ENCODE peak calls at places on chromosome 15, in five cellular contexts. One of them, this sample, is unnamed.

GRCh38 chr15:71807691-71808091 is 2.7 kb upstream of the NR2E3 start:
- DNase-seq in amniotic stem cell: no peak
- DNase-seq in gastrocnemius medialis: no peak
- DNase-seq in NCI-H1092: no peak
- DNase-seq in fibroblast of the aortic adventitia: peak; percentile 23
- DNase-seq in this sample: peak; percentile 59

GRCh38 chr15:40875996-40876740 is 2.1 kb upstream of the RHOV start:
- DNase-seq in amniotic stem cell: no peak
- DNase-seq in gastrocnemius medialis: no peak
- DNase-seq in NCI-H1092: no peak
- DNase-seq in fibroblast of the aortic adventitia: no peak
- DNase-seq in this sample: no peak

GRCh38 chr15:57418640-57419039 is 42.3 kb downstream of the CGNL1 start:
- DNase-seq in amniotic stem cell: no peak
- DNase-seq in gastrocnemius medialis: no peak
- DNase-seq in NCI-H1092: no peak
- DNase-seq in fibroblast of the aortic adventitia: no peak
- DNase-seq in this sample: no peak

GRCh38 chr15:75348563-75349350 is 1.9 kb downstream of the NEIL1 start:
- DNase-seq in amniotic stem cell: no peak
- DNase-seq in gastrocnemius medialis: no peak
- DNase-seq in NCI-H1092: no peak
- DNase-seq in fibroblast of the aortic adventitia: no peak
- DNase-seq in this sample: peak; percentile 28

GRCh38 chr15:65583701-65584100 is 27.2 kb downstream of the INTS14 start:
- DNase-seq in amniotic stem cell: no peak
- DNase-seq in gastrocnemius medialis: no peak
- DNase-seq in NCI-H1092: no peak
- DNase-seq in fibroblast of the aortic adventitia: no peak
- DNase-seq in this sample: no peak

GRCh38 chr15:88982304-88982945 is 69.2 kb upstream of the MFGE8 start:
- DNase-seq in amniotic stem cell: no peak
- DNase-seq in gastrocnemius medialis: peak; percentile 62
- DNase-seq in NCI-H1092: no peak
- DNase-seq in fibroblast of the aortic adventitia: peak; percentile 87
- DNase-seq in this sample: peak; percentile 68

GRCh38 chr15:90270502-90271150 is 5.2 kb downstream of the NGRN start:
- DNase-seq in amniotic stem cell: no peak
- DNase-seq in gastrocnemius medialis: peak; percentile 61
- DNase-seq in NCI-H1092: no peak
- DNase-seq in fibroblast of the aortic adventitia: no peak
- DNase-seq in this sample: no peak

GRCh38 chr15:25762015-25762662 is 101.0 kb downstream of the ATP10A start:
- DNase-seq in amniotic stem cell: no peak
- DNase-seq in gastrocnemius medialis: no peak
- DNase-seq in NCI-H1092: no peak
- DNase-seq in fibroblast of the aortic adventitia: no peak
- DNase-seq in this sample: no peak

GRCh38 chr15:88891540-88892254 is 3.6 kb downstream of the HAPLN3 start:
- DNase-seq in amniotic stem cell: no peak
- DNase-seq in gastrocnemius medialis: no peak
- DNase-seq in NCI-H1092: no peak
- DNase-seq in fibroblast of the aortic adventitia: no peak
- DNase-seq in this sample: no peak

GRCh38 chr15:84633311-84634227 is 20.5 kb downstream of the WDR73 start:
- DNase-seq in amniotic stem cell: peak; percentile 47
- DNase-seq in gastrocnemius medialis: peak; percentile 36
- DNase-seq in NCI-H1092: peak; percentile 25
- DNase-seq in fibroblast of the aortic adventitia: peak; percentile 64
- DNase-seq in this sample: peak; percentile 76

GRCh38 chr15:31469801-31470545 is 143.3 kb downstream of the KLF13 start:
- DNase-seq in amniotic stem cell: no peak
- DNase-seq in gastrocnemius medialis: no peak
- DNase-seq in NCI-H1092: no peak
- DNase-seq in fibroblast of the aortic adventitia: no peak
- DNase-seq in this sample: no peak

GRCh38 chr15:96160269-96160668 is 170.2 kb upstream of the NR2F2 start:
- DNase-seq in amniotic stem cell: no peak
- DNase-seq in gastrocnemius medialis: no peak
- DNase-seq in NCI-H1092: no peak
- DNase-seq in fibroblast of the aortic adventitia: peak; percentile 78
- DNase-seq in this sample: peak; percentile 27

GRCh38 chr15:90836296-90836871 is 32.0 kb upstream of the FURIN start:
- DNase-seq in amniotic stem cell: no peak
- DNase-seq in gastrocnemius medialis: no peak
- DNase-seq in NCI-H1092: no peak
- DNase-seq in fibroblast of the aortic adventitia: peak; percentile 53
- DNase-seq in this sample: peak; percentile 69

GRCh38 chr15:51054535-51054934 is 40.2 kb downstream of the TNFAIP8L3 start:
- DNase-seq in amniotic stem cell: no peak
- DNase-seq in gastrocnemius medialis: no peak
- DNase-seq in NCI-H1092: no peak
- DNase-seq in fibroblast of the aortic adventitia: no peak
- DNase-seq in this sample: no peak

GRCh38 chr15:68042156-68042854 is 11.8 kb upstream of the PIAS1 start:
- DNase-seq in amniotic stem cell: no peak
- DNase-seq in gastrocnemius medialis: no peak
- DNase-seq in NCI-H1092: no peak
- DNase-seq in fibroblast of the aortic adventitia: no peak
- DNase-seq in this sample: no peak

GRCh38 chr15:79372428-79372827 is 59.7 kb upstream of the MINAR1 start:
- DNase-seq in amniotic stem cell: no peak
- DNase-seq in gastrocnemius medialis: no peak
- DNase-seq in NCI-H1092: no peak
- DNase-seq in fibroblast of the aortic adventitia: peak; percentile 18
- DNase-seq in this sample: no peak

GRCh38 chr15:90106522-90107117 is 4.4 kb upstream of the IDH2 start:
- DNase-seq in amniotic stem cell: no peak
- DNase-seq in gastrocnemius medialis: peak; percentile 66
- DNase-seq in NCI-H1092: no peak
- DNase-seq in fibroblast of the aortic adventitia: peak; percentile 55
- DNase-seq in this sample: peak; percentile 84

GRCh38 chr15:61228025-61228901 is 839 bp downstream of the RORA start:
- DNase-seq in amniotic stem cell: no peak
- DNase-seq in gastrocnemius medialis: no peak
- DNase-seq in NCI-H1092: peak; percentile 2
- DNase-seq in fibroblast of the aortic adventitia: peak; percentile 39
- DNase-seq in this sample: peak; percentile 42

GRCh38 chr15:67472957-67473356 is 48.0 kb upstream of the C15orf61 start:
- DNase-seq in amniotic stem cell: no peak
- DNase-seq in gastrocnemius medialis: no peak
- DNase-seq in NCI-H1092: no peak
- DNase-seq in fibroblast of the aortic adventitia: peak; percentile 9
- DNase-seq in this sample: peak; percentile 13

GRCh38 chr15:81052046-81052445 is 51.3 kb downstream of the TLNRD1 start:
- DNase-seq in amniotic stem cell: no peak
- DNase-seq in gastrocnemius medialis: no peak
- DNase-seq in NCI-H1092: no peak
- DNase-seq in fibroblast of the aortic adventitia: no peak
- DNase-seq in this sample: no peak

GRCh38 chr15:88652456-88653199 is 13.8 kb downstream of the ISG20 start:
- DNase-seq in amniotic stem cell: no peak
- DNase-seq in gastrocnemius medialis: no peak
- DNase-seq in NCI-H1092: no peak
- DNase-seq in fibroblast of the aortic adventitia: no peak
- DNase-seq in this sample: no peak

GRCh38 chr15:67880651-67881182 is 40.9 kb upstream of the RNU6-1 start:
- DNase-seq in amniotic stem cell: no peak
- DNase-seq in gastrocnemius medialis: no peak
- DNase-seq in NCI-H1092: no peak
- DNase-seq in fibroblast of the aortic adventitia: peak; percentile 39
- DNase-seq in this sample: no peak

GRCh38 chr15:83018477-83018876 is 7.0 kb upstream of the C15orf40 start:
- DNase-seq in amniotic stem cell: no peak
- DNase-seq in gastrocnemius medialis: no peak
- DNase-seq in NCI-H1092: no peak
- DNase-seq in fibroblast of the aortic adventitia: no peak
- DNase-seq in this sample: no peak

GRCh38 chr15:78076231-78077052 is 1.1 kb downstream of the TBC1D2B start:
- DNase-seq in amniotic stem cell: no peak
- DNase-seq in gastrocnemius medialis: no peak
- DNase-seq in NCI-H1092: no peak
- DNase-seq in fibroblast of the aortic adventitia: no peak
- DNase-seq in this sample: no peak

GRCh38 chr15:31440754-31441298 is 114.2 kb downstream of the KLF13 start:
- DNase-seq in amniotic stem cell: no peak
- DNase-seq in gastrocnemius medialis: no peak
- DNase-seq in NCI-H1092: no peak
- DNase-seq in fibroblast of the aortic adventitia: peak; percentile 17
- DNase-seq in this sample: peak; percentile 62

GRCh38 chr15:27796405-27797085 is 302.6 kb downstream of the OCA2 start:
- DNase-seq in amniotic stem cell: no peak
- DNase-seq in gastrocnemius medialis: no peak
- DNase-seq in NCI-H1092: peak; percentile 15
- DNase-seq in fibroblast of the aortic adventitia: no peak
- DNase-seq in this sample: no peak

GRCh38 chr15:68264282-68264681 is 13.3 kb upstream of the FEM1B start:
- DNase-seq in amniotic stem cell: no peak
- DNase-seq in gastrocnemius medialis: no peak
- DNase-seq in NCI-H1092: no peak
- DNase-seq in fibroblast of the aortic adventitia: no peak
- DNase-seq in this sample: no peak

GRCh38 chr15:67997996-67998395 is 56.1 kb upstream of the PIAS1 start:
- DNase-seq in amniotic stem cell: no peak
- DNase-seq in gastrocnemius medialis: no peak
- DNase-seq in NCI-H1092: no peak
- DNase-seq in fibroblast of the aortic adventitia: peak; percentile 44
- DNase-seq in this sample: peak; percentile 25

GRCh38 chr15:25832158-25832557 is 31.0 kb downstream of the ATP10A start:
- DNase-seq in amniotic stem cell: peak; percentile 4
- DNase-seq in gastrocnemius medialis: no peak
- DNase-seq in NCI-H1092: no peak
- DNase-seq in fibroblast of the aortic adventitia: peak; percentile 4
- DNase-seq in this sample: no peak

GRCh38 chr15:61037031-61037430 is 192.1 kb downstream of the RORA start:
- DNase-seq in amniotic stem cell: no peak
- DNase-seq in gastrocnemius medialis: no peak
- DNase-seq in NCI-H1092: no peak
- DNase-seq in fibroblast of the aortic adventitia: peak; percentile 87
- DNase-seq in this sample: peak; percentile 64

GRCh38 chr15:92651877-92652575 is 3.5 kb downstream of the FAM174B start:
- DNase-seq in amniotic stem cell: no peak
- DNase-seq in gastrocnemius medialis: no peak
- DNase-seq in NCI-H1092: no peak
- DNase-seq in fibroblast of the aortic adventitia: no peak
- DNase-seq in this sample: no peak

GRCh38 chr15:77516076-77516475 is 95.4 kb downstream of the HMG20A start:
- DNase-seq in amniotic stem cell: no peak
- DNase-seq in gastrocnemius medialis: no peak
- DNase-seq in NCI-H1092: no peak
- DNase-seq in fibroblast of the aortic adventitia: peak; percentile 36
- DNase-seq in this sample: no peak

GRCh38 chr15:73756947-73757513 is 3.9 kb upstream of the INSYN1 start:
- DNase-seq in amniotic stem cell: no peak
- DNase-seq in gastrocnemius medialis: no peak
- DNase-seq in NCI-H1092: no peak
- DNase-seq in fibroblast of the aortic adventitia: no peak
- DNase-seq in this sample: no peak

GRCh38 chr15:92168284-92168683 is 225.4 kb upstream of the ST8SIA2 start:
- DNase-seq in amniotic stem cell: no peak
- DNase-seq in gastrocnemius medialis: no peak
- DNase-seq in NCI-H1092: no peak
- DNase-seq in fibroblast of the aortic adventitia: no peak
- DNase-seq in this sample: no peak

GRCh38 chr15:55168350-55168974 is 28.3 kb downstream of the RSL24D1 start:
- DNase-seq in amniotic stem cell: peak; percentile 16
- DNase-seq in gastrocnemius medialis: no peak
- DNase-seq in NCI-H1092: peak; percentile 1
- DNase-seq in fibroblast of the aortic adventitia: peak; percentile 66
- DNase-seq in this sample: peak; percentile 77

GRCh38 chr15:52509500-52510244 is 19.0 kb downstream of the MYO5A start:
- DNase-seq in amniotic stem cell: no peak
- DNase-seq in gastrocnemius medialis: no peak
- DNase-seq in NCI-H1092: no peak
- DNase-seq in fibroblast of the aortic adventitia: no peak
- DNase-seq in this sample: no peak

GRCh38 chr15:74449066-74449465 is 11.9 kb downstream of the UBL7 start:
- DNase-seq in amniotic stem cell: no peak
- DNase-seq in gastrocnemius medialis: no peak
- DNase-seq in NCI-H1092: no peak
- DNase-seq in fibroblast of the aortic adventitia: no peak
- DNase-seq in this sample: no peak

GRCh38 chr15:92608866-92609700 is 46.5 kb downstream of the FAM174B start:
- DNase-seq in amniotic stem cell: no peak
- DNase-seq in gastrocnemius medialis: no peak
- DNase-seq in NCI-H1092: no peak
- DNase-seq in fibroblast of the aortic adventitia: no peak
- DNase-seq in this sample: no peak